ENCODE peak calls at places on chromosomes 13 and 19, in nine cellular contexts. O is fibroblast of mammary gland, C is ascending aorta, S is AG10803, K is heart left ventricle, H is choroid plexus epithelial cell, Q is Peyer's patch, A is fibroblast of the aortic adventitia, P is RWPE2. R is an unnamed sample.

GRCh38 chr19:3270908-3271307 is 46.4 kb downstream of the CELF5 start:
- DNase-seq in H (peak), Q (no peak), P (no peak), O (peak), K (no peak), C (no peak), S (peak), A (peak), R (no peak)

GRCh38 chr19:13881692-13882418 is 4.9 kb downstream of the NANOS3 start:
- DNase-seq in A (peak), K (peak), Q (peak), H (peak), P (no peak), O (peak), S (peak), C (no peak), R (peak)

GRCh38 chr13:84339456-84339855 is 457.2 kb upstream of the SLITRK1 start:
- DNase-seq in O (no peak), A (no peak), S (peak), C (no peak), H (no peak), Q (no peak), P (no peak), K (no peak), R (no peak)

GRCh38 chr13:64925284-64925683 is 2304.9 kb downstream of the PCDH9 start:
- DNase-seq in H (peak), Q (no peak), K (no peak), A (peak), P (peak), C (no peak), O (no peak), S (peak), R (no peak)

GRCh38 chr19:48806818-48807589 is 3.8 kb downstream of the BCAT2 start:
- DNase-seq in A (peak), K (no peak), O (peak), P (no peak), S (peak), Q (no peak), C (no peak), H (peak), R (peak)

GRCh38 chr19:3537438-3538240 is 1.3 kb upstream of the TEKTIP1 start:
- DNase-seq in A (no peak), O (no peak), C (no peak), Q (no peak), P (no peak), H (no peak), K (no peak), S (no peak), R (no peak)

GRCh38 chr13:51767100-51767499 is 36.9 kb downstream of the DHRS12 start:
- DNase-seq in C (no peak), O (no peak), A (no peak), K (no peak), Q (no peak), P (no peak), H (no peak), S (no peak), R (no peak)

GRCh38 chr13:20475927-20476691 is 49.5 kb downstream of the CRYL1 start:
- DNase-seq in P (no peak), O (no peak), Q (peak), H (peak), S (no peak), K (no peak), C (no peak), A (no peak), R (no peak)

GRCh38 chr19:51084505-51084904 is 1.8 kb upstream of the KLK14 start:
- DNase-seq in O (no peak), K (no peak), C (no peak), P (no peak), A (no peak), H (no peak), S (no peak), Q (no peak), R (no peak)

GRCh38 chr19:4357921-4358326 is 14.6 kb downstream of the MPND start:
- DNase-seq in K (no peak), P (no peak), S (no peak), H (no peak), C (no peak), A (no peak), O (no peak), Q (no peak), R (no peak)

GRCh38 chr19:45508931-45509691 is 1.8 kb downstream of the VASP start:
- DNase-seq in S (peak), Q (peak), C (peak), O (peak), K (peak), A (peak), H (peak), P (no peak), R (peak)

GRCh38 chr19:38304866-38305429 is 897 bp downstream of the C19orf33 start:
- DNase-seq in C (no peak), A (no peak), S (no peak), K (peak), P (peak), Q (no peak), O (no peak), H (no peak), R (peak)

GRCh38 chr19:55637534-55637933 is 3.3 kb upstream of the ZNF580 start:
- DNase-seq in H (no peak), C (no peak), S (no peak), A (no peak), P (no peak), O (no peak), K (no peak), Q (no peak), R (no peak)

GRCh38 chr13:71412231-71412630 is 454.8 kb downstream of the DACH1 start:
- DNase-seq in P (no peak), K (no peak), S (no peak), C (no peak), A (no peak), H (no peak), O (no peak), Q (no peak), R (peak)

GRCh38 chr19:48353682-48354081 is 10.1 kb downstream of the TMEM143 start:
- DNase-seq in O (peak), Q (no peak), A (no peak), H (peak), K (no peak), P (no peak), C (no peak), S (no peak), R (no peak)

GRCh38 chr13:60448907-60449510 is 52.0 kb downstream of the TDRD3 start:
- DNase-seq in O (peak), A (peak), H (peak), K (no peak), P (no peak), C (no peak), S (peak), Q (no peak), R (peak)

GRCh38 chr19:29855771-29856510 is 44.1 kb downstream of the CCNE1 start:
- DNase-seq in P (no peak), C (no peak), A (no peak), Q (no peak), K (no peak), O (no peak), S (no peak), H (no peak), R (no peak)

GRCh38 chr13:25943081-25943480 is 108.7 kb downstream of the SHISA2 start:
- DNase-seq in H (no peak), P (no peak), S (no peak), K (no peak), Q (no peak), A (no peak), C (no peak), O (no peak), R (no peak)

GRCh38 chr19:632228-633067 is 889 bp downstream of the POLRMT start:
- DNase-seq in H (peak), K (no peak), A (peak), C (no peak), Q (no peak), P (no peak), O (peak), S (peak), R (peak)

GRCh38 chr13:105278797-105279425 is 1256.6 kb downstream of the EFNB2 start:
- DNase-seq in S (no peak), C (no peak), P (no peak), Q (no peak), O (no peak), K (no peak), A (no peak), H (peak), R (no peak)
- TF ChIP-seq CTCF in S (no peak), C (no peak), P (no peak), Q (no peak), O (no peak), K (no peak), A (no peak), H (no peak), R (no peak)

GRCh38 chr19:6963259-6963852 is 57.9 kb downstream of the MBD3L2B start:
- DNase-seq in S (no peak), O (no peak), A (no peak), C (no peak), Q (no peak), H (no peak), P (no peak), K (no peak), R (no peak)
- H3K4me3 ChIP-seq in S (no peak), O (no peak), A (no peak), C (no peak), Q (no peak), H (no peak), P (no peak), K (no peak), R (no peak)

GRCh38 chr13:96982672-96983071 is 11.6 kb downstream of the OXGR1 start:
- DNase-seq in P (no peak), A (peak), K (no peak), C (no peak), Q (no peak), S (no peak), H (peak), O (peak), R (no peak)

GRCh38 chr13:96988441-96988840 is 5.8 kb downstream of the OXGR1 start:
- DNase-seq in H (no peak), P (no peak), S (no peak), A (no peak), K (no peak), O (no peak), Q (no peak), C (no peak), R (no peak)

GRCh38 chr13:96984061-96984508 is 10.2 kb downstream of the OXGR1 start:
- DNase-seq in S (no peak), K (no peak), A (no peak), Q (no peak), H (peak), P (no peak), C (no peak), O (peak), R (no peak)
- TF ChIP-seq CTCF in S (peak), K (peak), A (peak), Q (peak), H (peak), P (peak), C (peak), O (peak), R (peak)

DNA sequence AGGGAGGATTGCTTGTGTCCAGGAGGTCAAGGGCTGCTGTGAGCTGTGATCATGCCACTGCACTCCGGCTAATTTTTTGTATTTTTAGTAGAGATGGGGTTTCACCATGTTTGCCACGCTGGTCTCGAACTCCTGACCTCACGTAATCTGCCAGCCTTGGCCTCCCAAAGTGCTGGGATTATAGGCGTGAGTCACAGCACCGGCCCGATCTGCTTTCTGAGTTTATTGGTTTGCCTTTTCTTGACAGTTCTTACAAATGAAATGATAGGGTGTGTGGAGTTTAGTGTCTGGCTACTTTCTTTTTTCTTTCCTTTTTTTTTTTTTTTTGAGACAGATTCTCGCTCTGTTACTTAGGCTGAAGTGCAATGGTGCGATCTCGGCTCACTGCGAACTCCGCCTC is 848 bp downstream of the C19orf44 start:
- DNase-seq in C (no peak), A (peak), H (no peak), P (no peak), O (peak), Q (no peak), K (no peak), S (no peak), R (peak)
- H3K4me3 ChIP-seq in C (peak), A (peak), H (peak), P (peak), O (peak), Q (peak), K (peak), S (peak), R (peak)

DNA sequence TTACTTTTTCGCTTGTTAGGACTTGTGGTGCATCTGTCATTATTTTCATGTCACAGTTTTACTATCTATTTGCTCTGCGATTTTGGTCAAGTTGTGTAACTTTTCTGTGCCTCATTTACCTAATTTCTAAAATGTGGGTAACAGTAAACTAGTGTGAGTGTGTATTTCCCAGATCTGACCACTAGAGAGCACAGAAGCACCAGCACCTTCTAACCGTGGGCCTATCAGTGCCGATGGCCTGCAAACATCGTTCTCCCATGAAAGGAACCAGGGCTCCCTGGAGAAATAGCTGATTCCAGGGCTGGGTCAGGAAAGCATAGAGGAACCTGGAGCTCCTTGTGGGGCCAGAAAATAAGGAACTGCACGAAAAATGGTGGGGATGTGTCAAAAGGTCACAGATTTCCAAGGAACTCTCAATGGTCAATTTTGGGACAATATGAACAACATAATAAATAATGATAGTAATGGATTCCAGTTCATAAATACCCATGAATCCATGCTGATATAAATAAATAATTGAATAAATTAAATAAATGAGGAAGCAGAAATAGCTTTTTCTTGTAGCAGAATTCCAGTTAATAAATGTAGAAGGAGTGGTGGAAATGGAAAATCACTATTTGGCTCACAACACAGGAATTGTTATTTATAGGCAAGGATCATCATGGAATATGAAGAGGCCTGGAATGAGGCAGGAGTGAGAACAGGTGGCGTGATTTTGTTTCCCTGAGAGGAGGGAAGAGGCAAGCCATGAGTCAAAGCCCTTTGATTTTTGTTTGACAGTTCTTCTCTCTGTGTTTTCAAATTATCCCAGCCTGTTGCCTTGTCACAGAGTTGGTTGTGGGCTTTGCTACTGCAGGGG is 31.1 kb downstream of the CEACAM8 start:
- DNase-seq in C (no peak), A (peak), Q (no peak), K (no peak), P (no peak), H (peak), S (peak), O (peak), R (peak)
- TF ChIP-seq CTCF in C (peak), A (peak), Q (peak), K (peak), P (peak), H (peak), S (peak), O (peak), R (peak)

DNA sequence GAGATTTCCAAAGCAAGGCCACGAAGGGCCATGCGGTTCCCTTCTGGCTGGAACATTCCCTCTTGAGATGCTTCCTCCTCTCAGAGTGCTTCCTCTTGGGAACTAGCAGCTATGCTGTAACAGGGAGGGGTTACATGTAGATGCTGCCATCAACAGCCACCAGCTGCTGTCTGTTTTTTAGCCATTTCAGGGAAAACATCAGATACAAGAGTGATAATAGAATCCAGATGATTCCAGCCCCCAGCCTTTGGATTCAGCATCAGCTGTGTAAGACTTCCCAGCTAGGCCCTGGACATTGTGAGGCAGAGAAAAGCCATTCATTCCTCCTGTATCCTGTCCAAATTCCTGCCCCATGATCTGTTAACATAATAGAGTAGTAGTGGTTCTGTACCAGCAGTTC is 8.2 kb upstream of the ZNF177 start:
- DNase-seq in Q (no peak), P (no peak), A (no peak), H (no peak), K (no peak), S (peak), O (no peak), C (no peak), R (no peak)
- H3K4me3 ChIP-seq in Q (no peak), P (no peak), A (no peak), H (no peak), K (no peak), S (no peak), O (no peak), C (no peak), R (no peak)

GRCh38 chr13:41428155-41428554 is 29.2 kb upstream of the RGCC start:
- DNase-seq in A (no peak), K (no peak), S (no peak), C (no peak), O (no peak), H (no peak), Q (no peak), P (no peak), R (no peak)
- TF ChIP-seq CTCF in A (peak), K (no peak), S (peak), C (peak), O (peak), H (peak), Q (no peak), P (peak), R (no peak)

GRCh38 chr19:39825093-39825463 is 8.9 kb downstream of the DYRK1B start:
- DNase-seq in Q (no peak), H (no peak), S (no peak), P (no peak), A (no peak), O (no peak), C (no peak), K (no peak), R (no peak)
- H3K4me3 ChIP-seq in Q (no peak), H (no peak), S (no peak), P (no peak), A (no peak), O (no peak), C (peak), K (peak), R (no peak)

R was measured in fibroblast of villous mesenchyme.